ENCODE peak calls at places on chromosomes 3 and 15, in five cellular contexts. H is tibial artery, N is AG04450, Y is left ventricle myocardium inferior, T is B cell. U is an unnamed sample.

GRCh38 chr15:72766025-72766424 is 17.5 kb downstream of the ADPGK start:
- DNase-seq in H (no peak), N (no peak), Y (no peak), T (no peak), U (no peak)

GRCh38 chr3:129621626-129622417 is 15.3 kb upstream of the PLXND1 start:
- DNase-seq in H (no peak), N (no peak), Y (peak), T (no peak), U (no peak)

GRCh38 chr15:41180206-41180789 is 50.3 kb downstream of the EXD1 start:
- DNase-seq in H (no peak), N (no peak), Y (no peak), T (no peak), U (no peak)

GRCh38 chr3:54862526-54862925 is 65.3 kb downstream of the LRTM1 start:
- DNase-seq in H (no peak), N (no peak), Y (no peak), T (no peak), U (no peak)

GRCh38 chr15:40664909-40665308 is 30.1 kb upstream of the RAD51 start:
- DNase-seq in H (no peak), N (no peak), Y (no peak), T (no peak), U (no peak)

GRCh38 chr3:45988804-45989203 is 6.8 kb downstream of the FYCO1 start:
- DNase-seq in H (no peak), N (no peak), Y (no peak), T (no peak), U (no peak)

GRCh38 chr3:122409392-122409791 is 6.5 kb downstream of the WDR5B start:
- DNase-seq in H (no peak), N (no peak), Y (no peak), T (peak), U (no peak)

GRCh38 chr3:100009285-100010086 is 104.8 kb downstream of the FILIP1L start:
- DNase-seq in H (no peak), N (no peak), Y (no peak), T (no peak), U (no peak)

GRCh38 chr15:44246521-44247268 is 41.8 kb upstream of the GOLM2 start:
- DNase-seq in H (no peak), N (no peak), Y (no peak), T (no peak), U (no peak)

GRCh38 chr15:78372880-78373279 is 32.7 kb downstream of the CRABP1 start:
- DNase-seq in H (peak), N (no peak), Y (no peak), T (no peak), U (no peak)

GRCh38 chr15:70351941-70352774 is 254.4 kb upstream of the TLE3 start:
- DNase-seq in H (no peak), N (no peak), Y (no peak), T (no peak), U (no peak)

GRCh38 chr15:101808201-101808600 is 3.8 kb upstream of the OR4F15 start:
- DNase-seq in H (no peak), N (peak), Y (no peak), T (no peak), U (no peak)

GRCh38 chr15:100285641-100286295 is 56.0 kb downstream of the ADAMTS17 start:
- DNase-seq in H (no peak), N (no peak), Y (no peak), T (no peak), U (no peak)

GRCh38 chr15:62711691-62712454 is 330.7 kb upstream of the TPM1 start:
- DNase-seq in H (no peak), N (no peak), Y (no peak), T (no peak), U (no peak)

GRCh38 chr3:191328963-191329653 is at the start of gene CCDC50:
- DNase-seq in H (peak), N (no peak), Y (peak), T (peak), U (peak)

GRCh38 chr3:53696401-53697172 is 149.6 kb downstream of the CHDH start:
- DNase-seq in H (no peak), N (no peak), Y (no peak), T (no peak), U (no peak)

GRCh38 chr3:172107403-172107802 is 68.0 kb downstream of the FNDC3B start:
- DNase-seq in H (no peak), N (no peak), Y (no peak), T (no peak), U (peak)

GRCh38 chr15:37585966-37586656 is 348.3 kb upstream of the TMCO5A start:
- DNase-seq in H (no peak), N (peak), Y (no peak), T (no peak), U (no peak)

GRCh38 chr3:41102053-41102556 is 97.2 kb upstream of the CTNNB1 start:
- DNase-seq in H (no peak), N (no peak), Y (no peak), T (no peak), U (no peak)

GRCh38 chr15:48590704-48591103 is 54.8 kb downstream of the FBN1 start:
- DNase-seq in H (no peak), N (no peak), Y (no peak), T (no peak), U (no peak)

GRCh38 chr3:123632161-123632655 is 47.4 kb upstream of the HACD2 start:
- DNase-seq in H (no peak), N (peak), Y (no peak), T (no peak), U (no peak)

GRCh38 chr3:173510565-173510964 is 113.0 kb downstream of the NLGN1 start:
- DNase-seq in H (no peak), N (no peak), Y (no peak), T (no peak), U (no peak)

GRCh38 chr3:15255215-15255614 is 49.2 kb downstream of the CAPN7 start:
- DNase-seq in H (no peak), N (no peak), Y (no peak), T (no peak), U (no peak)

GRCh38 chr3:52023860-52024764 is 28.4 kb upstream of the RPL29 start:
- DNase-seq in H (no peak), N (no peak), Y (no peak), T (peak), U (no peak)

GRCh38 chr15:101188517-101189340 is 63.1 kb downstream of the CHSY1 start:
- DNase-seq in H (no peak), N (no peak), Y (no peak), T (no peak), U (no peak)

GRCh38 chr3:142896201-142896755 is 7.4 kb upstream of the PCOLCE2 start:
- DNase-seq in H (no peak), N (no peak), Y (no peak), T (no peak), U (no peak)

GRCh38 chr3:156321934-156322333 is 201.6 kb downstream of the KCNAB1 start:
- DNase-seq in H (no peak), N (no peak), Y (no peak), T (no peak), U (no peak)

GRCh38 chr15:67149859-67150824 is 84.7 kb downstream of the SMAD3 start:
- DNase-seq in H (peak), N (peak), Y (peak), T (no peak), U (no peak)

GRCh38 chr3:136730595-136731273 is 21.4 kb downstream of the STAG1 start:
- DNase-seq in H (no peak), N (no peak), Y (no peak), T (no peak), U (no peak)

GRCh38 chr15:85646538-85647091 is 148.1 kb downstream of the KLHL25 start:
- DNase-seq in H (no peak), N (peak), Y (no peak), T (no peak), U (peak)

GRCh38 chr3:152455989-152456388 is 187.3 kb downstream of the MBNL1 start:
- DNase-seq in H (no peak), N (no peak), Y (no peak), T (no peak), U (no peak)

GRCh38 chr3:188470508-188471130 is 316.7 kb downstream of the LPP start:
- DNase-seq in H (no peak), N (no peak), Y (no peak), T (no peak), U (no peak)

DNA sequence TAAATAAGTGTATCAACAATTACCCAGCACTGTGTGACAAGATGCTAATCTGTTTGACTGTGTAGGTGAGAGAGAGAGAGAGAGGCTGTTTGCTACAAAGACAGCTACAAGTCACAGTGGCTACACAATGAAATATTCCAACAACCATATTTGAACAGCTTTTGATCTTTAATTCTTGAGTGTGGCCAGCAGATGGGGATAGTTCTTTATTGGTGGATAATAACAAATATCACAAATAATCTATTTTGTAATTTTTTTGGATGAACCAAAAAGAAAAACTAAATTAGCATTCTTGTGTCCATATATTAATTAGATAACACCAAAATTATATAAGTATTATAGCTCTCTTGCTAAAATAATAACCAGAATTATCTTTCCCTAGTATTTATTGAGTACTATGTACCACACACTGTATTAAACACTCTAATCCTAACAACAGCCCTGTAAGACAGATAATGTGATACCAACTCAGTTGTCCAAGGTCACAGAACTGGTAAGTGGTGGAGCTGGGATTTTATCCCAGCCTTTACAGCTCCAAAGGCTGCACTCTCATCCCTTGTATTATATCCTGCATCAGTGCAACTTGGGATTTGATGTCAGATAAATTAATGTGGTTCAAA is 61.9 kb upstream of the C3orf80 start:
- DNase-seq in H (no peak), N (peak), Y (no peak), T (no peak), U (no peak)
- TF ChIP-seq CTCF in H (peak), N (peak), Y (peak), T (no peak), U (no peak)

GRCh38 chr15:39584266-39584659 is 3.4 kb downstream of the THBS1 start:
- DNase-seq in H (no peak), N (no peak), Y (no peak), T (no peak), U (no peak)

GRCh38 chr15:39581501-39582285 is 814 bp downstream of the THBS1 start:
- DNase-seq in H (peak), N (no peak), Y (peak), T (no peak), U (no peak)

GRCh38 chr15:39583586-39584265 is 2.8 kb downstream of the THBS1 start:
- DNase-seq in H (no peak), N (no peak), Y (no peak), T (no peak), U (no peak)

GRCh38 chr15:39582286-39582976 is 1.6 kb downstream of the THBS1 start:
- DNase-seq in H (no peak), N (no peak), Y (no peak), T (no peak), U (no peak)

GRCh38 chr15:39582977-39583585 is 2.2 kb downstream of the THBS1 start:
- DNase-seq in H (no peak), N (no peak), Y (no peak), T (no peak), U (no peak)
- TF ChIP-seq CTCF in H (no peak), N (no peak), Y (no peak), T (no peak), U (no peak)

GRCh38 chr3:113537155-113537554 is 4.8 kb downstream of the SIDT1 start:
- DNase-seq in H (no peak), N (no peak), Y (no peak), T (no peak), U (no peak)
- TF ChIP-seq CTCF in H (no peak), N (no peak), Y (no peak), T (no peak), U (no peak)

GRCh38 chr3:17089314-17089700 is 204.6 kb downstream of the PLCL2 start:
- DNase-seq in H (no peak), N (no peak), Y (no peak), T (no peak), U (no peak)
- TF ChIP-seq CTCF in H (no peak), N (no peak), Y (no peak), T (no peak), U (no peak)

DNA sequence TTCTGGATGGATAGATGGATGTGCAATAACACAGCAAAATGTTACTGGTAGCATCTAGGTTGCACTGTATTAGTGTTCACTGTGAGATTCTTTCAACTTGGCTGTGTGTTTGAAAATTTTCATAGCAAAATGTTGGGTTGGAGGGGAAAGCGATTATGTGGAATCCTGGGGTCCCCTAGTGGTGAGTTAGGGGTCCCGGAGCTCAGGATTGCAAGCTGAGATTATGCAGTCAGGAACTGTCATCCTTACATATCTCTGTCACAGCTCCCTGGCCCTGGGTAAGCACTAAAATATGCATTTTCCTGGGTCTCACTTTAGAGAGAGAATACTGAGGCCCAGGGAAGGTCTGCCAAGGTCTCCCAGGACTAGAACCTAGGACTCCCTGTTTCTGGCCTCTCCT is 77.2 kb downstream of the CEMIP start:
- DNase-seq in H (no peak), N (no peak), Y (no peak), T (no peak), U (no peak)
- TF ChIP-seq CTCF in H (no peak), N (peak), Y (no peak), T (peak), U (no peak)

GRCh38 chr3:132723024-132723462 is 834 bp upstream of the NPHP3 start:
- DNase-seq in H (no peak), N (no peak), Y (no peak), T (no peak), U (no peak)
- TF ChIP-seq CTCF in H (no peak), N (no peak), Y (no peak), T (no peak), U (no peak)

U was measured in natural killer cell.